ENCODE peak calls at places on chromosomes 5 and 9, in six cellular contexts. One of them, this sample, is unnamed.

GRCh38 chr9:126388964-126389363 is 62.3 kb downstream of the MVB12B start:
- DNase-seq in right lobe of liver: no peak
- DNase-seq in coronary artery: no peak
- DNase-seq in fibroblast of pulmonary artery: no peak
- DNase-seq in progenitor cell of endocrine pancreas: no peak
- DNase-seq in heart left ventricle: no peak
- DNase-seq in this sample: no peak

GRCh38 chr9:113502427-113503008 is 39.0 kb downstream of the RGS3 start:
- DNase-seq in heart left ventricle: no peak
- DNase-seq in progenitor cell of endocrine pancreas: no peak
- DNase-seq in coronary artery: no peak
- DNase-seq in fibroblast of pulmonary artery: no peak
- DNase-seq in right lobe of liver: no peak
- DNase-seq in this sample: peak; percentile 27

GRCh38 chr9:123099042-123099441 is 65.6 kb downstream of the GPR21 start:
- DNase-seq in coronary artery: no peak
- DNase-seq in progenitor cell of endocrine pancreas: no peak
- DNase-seq in heart left ventricle: no peak
- DNase-seq in fibroblast of pulmonary artery: no peak
- DNase-seq in right lobe of liver: no peak
- DNase-seq in this sample: no peak

GRCh38 chr9:21070171-21070571 is 7.6 kb downstream of the IFNB1 start:
- DNase-seq in coronary artery: no peak
- DNase-seq in fibroblast of pulmonary artery: peak; percentile 99
- DNase-seq in heart left ventricle: peak; percentile 49
- DNase-seq in right lobe of liver: no peak
- DNase-seq in progenitor cell of endocrine pancreas: no peak
- DNase-seq in this sample: no peak

GRCh38 chr5:53038196-53038847 is 49.2 kb downstream of the ITGA2 start:
- DNase-seq in heart left ventricle: peak; percentile 62
- DNase-seq in fibroblast of pulmonary artery: no peak
- DNase-seq in right lobe of liver: no peak
- DNase-seq in progenitor cell of endocrine pancreas: no peak
- DNase-seq in coronary artery: no peak
- DNase-seq in this sample: no peak

GRCh38 chr5:115179959-115180709 is 10.4 kb upstream of the TRIM36 start:
- DNase-seq in fibroblast of pulmonary artery: peak; percentile 10
- DNase-seq in coronary artery: no peak
- DNase-seq in progenitor cell of endocrine pancreas: peak; percentile 30
- DNase-seq in heart left ventricle: no peak
- DNase-seq in right lobe of liver: no peak
- DNase-seq in this sample: no peak

GRCh38 chr9:114805670-114806551 is at the start of gene TNFSF15:
- DNase-seq in right lobe of liver: peak; percentile 59
- DNase-seq in progenitor cell of endocrine pancreas: peak; percentile 26
- DNase-seq in heart left ventricle: no peak
- DNase-seq in coronary artery: no peak
- DNase-seq in fibroblast of pulmonary artery: no peak
- DNase-seq in this sample: no peak

GRCh38 chr9:98450486-98450885 is 195.0 kb upstream of the TBC1D2 start:
- DNase-seq in fibroblast of pulmonary artery: peak; percentile 19
- DNase-seq in progenitor cell of endocrine pancreas: no peak
- DNase-seq in coronary artery: peak; percentile 22
- DNase-seq in heart left ventricle: no peak
- DNase-seq in right lobe of liver: no peak
- DNase-seq in this sample: no peak

GRCh38 chr5:134543820-134544692 is 18.6 kb downstream of the JADE2 start:
- DNase-seq in coronary artery: no peak
- DNase-seq in progenitor cell of endocrine pancreas: no peak
- DNase-seq in heart left ventricle: no peak
- DNase-seq in fibroblast of pulmonary artery: no peak
- DNase-seq in right lobe of liver: peak; percentile 55
- DNase-seq in this sample: no peak

GRCh38 chr9:4229252-4229651 is 70.6 kb downstream of the GLIS3 start:
- DNase-seq in coronary artery: no peak
- DNase-seq in fibroblast of pulmonary artery: no peak
- DNase-seq in right lobe of liver: no peak
- DNase-seq in heart left ventricle: no peak
- DNase-seq in progenitor cell of endocrine pancreas: no peak
- DNase-seq in this sample: no peak
- TF ChIP-seq CTCF in coronary artery: no peak
- TF ChIP-seq CTCF in fibroblast of pulmonary artery: no peak
- TF ChIP-seq CTCF in right lobe of liver: no peak
- TF ChIP-seq CTCF in heart left ventricle: no peak
- TF ChIP-seq CTCF in progenitor cell of endocrine pancreas: no peak
- TF ChIP-seq CTCF in this sample: no peak

DNA sequence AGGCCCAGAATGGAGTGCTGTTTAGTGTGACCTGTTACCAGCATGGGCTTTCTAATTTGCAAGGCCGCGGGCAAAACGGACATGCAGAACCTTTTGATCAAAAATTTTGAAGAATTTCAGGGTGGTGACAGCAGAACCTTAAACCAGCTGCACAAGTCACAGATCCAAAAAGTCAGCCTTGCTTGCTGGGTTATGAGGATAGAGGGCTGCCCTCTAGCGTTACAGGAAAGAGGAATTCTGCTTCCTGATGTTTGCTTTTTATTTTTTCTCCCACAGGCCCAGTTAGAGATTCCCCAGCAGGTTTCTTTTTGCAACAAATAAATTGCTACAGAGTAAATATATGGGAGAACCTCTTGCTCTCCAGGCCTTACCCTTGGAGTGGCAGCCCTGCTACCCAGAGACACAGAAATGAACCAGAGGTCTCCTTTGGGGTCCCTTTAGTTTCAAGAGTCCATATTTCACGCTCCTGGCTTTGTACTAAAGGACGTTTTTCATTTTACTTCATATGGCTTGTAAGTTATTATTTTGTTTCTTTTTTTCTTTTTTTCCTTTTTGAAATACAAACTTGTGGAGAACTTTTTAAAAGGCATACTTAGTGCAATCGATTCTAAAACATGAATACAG is 3.4 kb upstream of the ADCY2 start:
- DNase-seq in heart left ventricle: no peak
- DNase-seq in fibroblast of pulmonary artery: peak; percentile 3
- DNase-seq in coronary artery: no peak
- DNase-seq in right lobe of liver: no peak
- DNase-seq in progenitor cell of endocrine pancreas: no peak
- DNase-seq in this sample: no peak
- TF ChIP-seq CTCF in heart left ventricle: no peak
- TF ChIP-seq CTCF in fibroblast of pulmonary artery: peak; percentile 8
- TF ChIP-seq CTCF in coronary artery: no peak
- TF ChIP-seq CTCF in right lobe of liver: peak; percentile 36
- TF ChIP-seq CTCF in progenitor cell of endocrine pancreas: peak; percentile 74
- TF ChIP-seq CTCF in this sample: peak; percentile 82

DNA sequence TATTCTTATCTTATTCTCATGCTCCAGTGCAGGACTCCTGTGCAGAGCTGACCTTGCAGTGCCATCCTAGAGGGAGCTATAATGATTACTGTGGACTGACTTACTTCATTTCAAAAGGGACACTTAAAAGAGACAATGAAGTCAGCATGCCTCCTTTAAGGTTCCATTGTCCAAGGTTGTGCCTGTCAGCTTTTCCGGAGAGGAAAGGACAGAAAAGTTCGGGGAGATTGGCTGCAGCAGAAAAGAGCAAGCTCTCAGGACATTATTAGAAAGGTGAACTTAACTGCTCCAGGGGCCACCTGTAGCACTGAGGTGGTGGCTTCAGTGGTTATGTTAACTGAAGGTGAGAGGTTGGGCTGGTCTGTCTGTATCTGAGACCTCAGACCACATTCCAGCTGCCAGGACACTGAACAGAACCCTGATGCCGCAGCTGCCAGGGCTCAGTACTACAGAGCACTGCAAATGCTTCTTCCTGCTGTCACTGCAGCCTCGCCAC is 112.9 kb downstream of the ST8SIA4 start:
- DNase-seq in heart left ventricle: no peak
- DNase-seq in right lobe of liver: no peak
- DNase-seq in fibroblast of pulmonary artery: no peak
- DNase-seq in coronary artery: no peak
- DNase-seq in progenitor cell of endocrine pancreas: no peak
- DNase-seq in this sample: no peak
- TF ChIP-seq CTCF in heart left ventricle: peak; percentile 0
- TF ChIP-seq CTCF in right lobe of liver: no peak
- TF ChIP-seq CTCF in fibroblast of pulmonary artery: no peak
- TF ChIP-seq CTCF in coronary artery: no peak
- TF ChIP-seq CTCF in progenitor cell of endocrine pancreas: peak; percentile 8
- TF ChIP-seq CTCF in this sample: peak; percentile 17

GRCh38 chr9:36937951-36938350 is 96.1 kb downstream of the PAX5 start:
- DNase-seq in right lobe of liver: no peak
- DNase-seq in progenitor cell of endocrine pancreas: no peak
- DNase-seq in heart left ventricle: no peak
- DNase-seq in fibroblast of pulmonary artery: no peak
- DNase-seq in coronary artery: no peak
- DNase-seq in this sample: no peak

GRCh38 chr9:36939655-36940578 is 94.2 kb downstream of the PAX5 start:
- DNase-seq in heart left ventricle: no peak
- DNase-seq in coronary artery: peak; percentile 58
- DNase-seq in fibroblast of pulmonary artery: no peak
- DNase-seq in right lobe of liver: no peak
- DNase-seq in progenitor cell of endocrine pancreas: no peak
- DNase-seq in this sample: no peak

GRCh38 chr9:36940881-36941280 is 93.2 kb downstream of the PAX5 start:
- DNase-seq in heart left ventricle: no peak
- DNase-seq in coronary artery: no peak
- DNase-seq in progenitor cell of endocrine pancreas: no peak
- DNase-seq in right lobe of liver: no peak
- DNase-seq in fibroblast of pulmonary artery: no peak
- DNase-seq in this sample: no peak

GRCh38 chr9:36937346-36937745 is 96.7 kb downstream of the PAX5 start:
- DNase-seq in progenitor cell of endocrine pancreas: no peak
- DNase-seq in right lobe of liver: no peak
- DNase-seq in fibroblast of pulmonary artery: no peak
- DNase-seq in coronary artery: peak; percentile 63
- DNase-seq in heart left ventricle: no peak
- DNase-seq in this sample: no peak

GRCh38 chr9:36939214-36939613 is 94.9 kb downstream of the PAX5 start:
- DNase-seq in progenitor cell of endocrine pancreas: no peak
- DNase-seq in heart left ventricle: no peak
- DNase-seq in right lobe of liver: no peak
- DNase-seq in fibroblast of pulmonary artery: no peak
- DNase-seq in coronary artery: no peak
- DNase-seq in this sample: no peak
- TF ChIP-seq CTCF in progenitor cell of endocrine pancreas: no peak
- TF ChIP-seq CTCF in heart left ventricle: no peak
- TF ChIP-seq CTCF in right lobe of liver: no peak
- TF ChIP-seq CTCF in fibroblast of pulmonary artery: no peak
- TF ChIP-seq CTCF in coronary artery: no peak
- TF ChIP-seq CTCF in this sample: no peak

This sample was measured in chondrocyte.